ENCODE peak calls at places on chromosomes 1 and 21, in five cellular contexts. E, L, J, R and N are unnamed samples.

GRCh38 chr1:29247874-29248273 is 11.6 kb downstream of the PTPRU start:
- DNase-seq in E (no peak), L (no peak), J (no peak), R (no peak), N (no peak)

GRCh38 chr1:31006760-31007159 is 58.8 kb downstream of the PUM1 start:
- DNase-seq in E (no peak), L (no peak), J (no peak), R (no peak), N (no peak)

GRCh38 chr1:187047298-187047697 is 218.5 kb downstream of the PLA2G4A start:
- DNase-seq in E (no peak), L (no peak), J (no peak), R (no peak), N (no peak)

GRCh38 chr1:2210786-2211185 is 16.2 kb upstream of the FAAP20 start:
- DNase-seq in E (no peak), L (no peak), J (no peak), R (no peak), N (no peak)

GRCh38 chr1:234918216-234918841 is 210.3 kb downstream of the TOMM20 start:
- DNase-seq in E (peak), L (no peak), J (no peak), R (no peak), N (no peak)

GRCh38 chr1:204294371-204294770 is 65.4 kb downstream of the PLEKHA6 start:
- DNase-seq in E (no peak), L (peak), J (no peak), R (no peak), N (no peak)

GRCh38 chr21:41393876-41394465 is 32.1 kb upstream of the MX1 start:
- DNase-seq in E (no peak), L (no peak), J (no peak), R (no peak), N (no peak)

GRCh38 chr21:41419921-41420862 is 5.8 kb upstream of the MX1 start:
- DNase-seq in E (peak), L (peak), J (peak), R (peak), N (peak)

GRCh38 chr1:19361231-19362147 is 49.4 kb downstream of the SLC66A1 start:
- DNase-seq in E (peak), L (no peak), J (no peak), R (no peak), N (no peak)

GRCh38 chr21:41678944-41679343 is 87.9 kb downstream of the RIPK4 start:
- DNase-seq in E (peak), L (peak), J (no peak), R (peak), N (no peak)

GRCh38 chr21:41453761-41454160 is 27.7 kb downstream of the MX1 start:
- DNase-seq in E (no peak), L (no peak), J (no peak), R (no peak), N (no peak)

GRCh38 chr1:177490786-177491185 is 320.0 kb downstream of the BRINP2 start:
- DNase-seq in E (no peak), L (no peak), J (no peak), R (no peak), N (no peak)

GRCh38 chr1:46684670-46685069 is 13.0 kb downstream of the TEX38 start:
- DNase-seq in E (no peak), L (no peak), J (no peak), R (no peak), N (no peak)

GRCh38 chr1:153032677-153033308 is 1.8 kb downstream of the SPRR1B start:
- DNase-seq in E (no peak), L (peak), J (no peak), R (no peak), N (peak)

GRCh38 chr1:39154553-39155361 is 49.7 kb upstream of the MACF1 start:
- DNase-seq in E (peak), L (no peak), J (no peak), R (no peak), N (no peak)

GRCh38 chr1:39392851-39393573 is 98.4 kb upstream of the BMP8A start:
- DNase-seq in E (no peak), L (no peak), J (no peak), R (no peak), N (no peak)